ENCODE peak calls at places on chromosomes 1 and 21, in five cellular contexts. M, N, K, T and F are unnamed samples.

GRCh38 chr21:42003051-42003461 is 7.1 kb downstream of the ZBTB21 start:
- DNase-seq in M (peak), N (no peak), K (no peak), T (no peak), F (no peak)

GRCh38 chr1:35210306-35211112 is 17.6 kb upstream of the SFPQ start:
- DNase-seq in M (no peak), N (no peak), K (no peak), T (peak), F (no peak)

GRCh38 chr1:231421616-231421970 is 494 bp downstream of the EGLN1 start:
- DNase-seq in M (peak), N (no peak), K (no peak), T (no peak), F (no peak)

GRCh38 chr1:144551543-144552424 is 40.9 kb upstream of the PPIAL4F start:
- DNase-seq in M (peak), N (peak), K (peak), T (peak), F (peak)

GRCh38 chr1:160018900-160019299 is 12.9 kb downstream of the PIGM start:
- DNase-seq in M (peak), N (no peak), K (no peak), T (no peak), F (no peak)

GRCh38 chr1:19429611-19430010 is 55.7 kb downstream of the CAPZB start:
- DNase-seq in M (no peak), N (no peak), K (no peak), T (no peak), F (no peak)

GRCh38 chr1:36603461-36603860 is 120.7 kb upstream of the CSF3R start:
- DNase-seq in M (no peak), N (no peak), K (no peak), T (no peak), F (no peak)

GRCh38 chr21:42486551-42486950 is 9.5 kb downstream of the RSPH1 start:
- DNase-seq in M (no peak), N (no peak), K (no peak), T (no peak), F (no peak)

GRCh38 chr1:112995890-112996289 is 39.9 kb upstream of the SLC16A1 start:
- DNase-seq in M (no peak), N (no peak), K (no peak), T (no peak), F (no peak)

GRCh38 chr1:3902546-3902945 is 2.5 kb upstream of the C1orf174 start:
- DNase-seq in M (no peak), N (no peak), K (no peak), T (no peak), F (no peak)

GRCh38 chr1:100353073-100353801 is 931 bp downstream of the CDC14A start:
- DNase-seq in M (peak), N (no peak), K (no peak), T (peak), F (no peak)

GRCh38 chr1:162236201-162236600 is 140.5 kb downstream of the SPATA46 start:
- DNase-seq in M (no peak), N (no peak), K (no peak), T (no peak), F (no peak)

GRCh38 chr1:246425139-246425794 is 81.8 kb downstream of the SMYD3 start:
- DNase-seq in M (no peak), N (no peak), K (no peak), T (peak), F (no peak)

GRCh38 chr1:201694615-201695335 is 134.2 kb upstream of the IPO9 start:
- DNase-seq in M (no peak), N (no peak), K (no peak), T (no peak), F (no peak)

GRCh38 chr1:20474333-20474975 is 11.6 kb downstream of the CAMK2N1 start:
- DNase-seq in M (no peak), N (peak), K (no peak), T (no peak), F (no peak)

GRCh38 chr21:44703731-44704635 is 7.0 kb downstream of the KRTAP10-12 start:
- DNase-seq in M (no peak), N (no peak), K (no peak), T (no peak), F (no peak)

GRCh38 chr1:180652791-180653190 is 21.0 kb downstream of the XPR1 start:
- DNase-seq in M (peak), N (no peak), K (no peak), T (no peak), F (no peak)

GRCh38 chr1:21938791-21939538 is 1.9 kb upstream of the HSPG2 start:
- DNase-seq in M (no peak), N (no peak), K (no peak), T (no peak), F (no peak)

GRCh38 chr21:45309541-45310381 is 22.1 kb upstream of the POFUT2 start:
- DNase-seq in M (no peak), N (no peak), K (no peak), T (no peak), F (no peak)

GRCh38 chr21:44765231-44766013 is 36.2 kb downstream of the UBE2G2 start:
- DNase-seq in M (no peak), N (no peak), K (no peak), T (no peak), F (no peak)

GRCh38 chr1:66729130-66729922 is 22.9 kb upstream of the DYNLT5 start:
- DNase-seq in M (no peak), N (no peak), K (no peak), T (no peak), F (no peak)

GRCh38 chr1:12669529-12670068 is 25.7 kb downstream of the AADACL4 start:
- DNase-seq in M (no peak), N (no peak), K (no peak), T (no peak), F (no peak)

GRCh38 chr1:86155807-86156561 is 588 bp downstream of the COL24A1 start:
- DNase-seq in M (peak), N (no peak), K (no peak), T (peak), F (no peak)

GRCh38 chr21:45256021-45256911 is 31.4 kb downstream of the POFUT2 start:
- DNase-seq in M (no peak), N (no peak), K (no peak), T (no peak), F (no peak)